ENCODE peak calls at places on chromosomes 3 and 15, in five cellular contexts. One of them, this sample, is unnamed.

GRCh38 chr3:21621396-21621695 is 129.7 kb downstream of the ZNF385D start:
- DNase-seq in WTC11: no peak
- DNase-seq in cardiac muscle cell: no peak
- DNase-seq in neural crest cell: no peak
- DNase-seq in heart left ventricle: no peak
- DNase-seq in this sample: no peak

GRCh38 chr3:196320110-196320509 is 2.1 kb upstream of the DYNLT2B start:
- DNase-seq in cardiac muscle cell: no peak
- DNase-seq in WTC11: no peak
- DNase-seq in heart left ventricle: no peak
- DNase-seq in neural crest cell: no peak
- DNase-seq in this sample: no peak

GRCh38 chr15:62482715-62483429 is 317.8 kb upstream of the C2CD4B start:
- DNase-seq in cardiac muscle cell: peak; percentile 76
- DNase-seq in heart left ventricle: no peak
- DNase-seq in WTC11: peak; percentile 77
- DNase-seq in neural crest cell: peak; percentile 22
- DNase-seq in this sample: no peak

GRCh38 chr15:32718822-32719716 is 1.3 kb downstream of the GREM1 start:
- DNase-seq in WTC11: peak; percentile 40
- DNase-seq in heart left ventricle: no peak
- DNase-seq in neural crest cell: peak; percentile 3
- DNase-seq in cardiac muscle cell: peak; percentile 51
- DNase-seq in this sample: no peak

GRCh38 chr15:74134387-74135027 is 4.1 kb downstream of the ISLR2 start:
- DNase-seq in heart left ventricle: peak; percentile 34
- DNase-seq in WTC11: peak; percentile 84
- DNase-seq in cardiac muscle cell: peak; percentile 78
- DNase-seq in neural crest cell: peak; percentile 62
- DNase-seq in this sample: no peak

GRCh38 chr15:71189723-71190122 is 74.5 kb downstream of the THSD4 start:
- DNase-seq in heart left ventricle: no peak
- DNase-seq in WTC11: no peak
- DNase-seq in cardiac muscle cell: no peak
- DNase-seq in neural crest cell: no peak
- DNase-seq in this sample: no peak

GRCh38 chr3:197458179-197458707 is 97.5 kb downstream of the BDH1 start:
- DNase-seq in neural crest cell: no peak
- DNase-seq in WTC11: no peak
- DNase-seq in heart left ventricle: no peak
- DNase-seq in cardiac muscle cell: no peak
- DNase-seq in this sample: no peak

GRCh38 chr15:54282228-54282836 is 304.1 kb downstream of the UNC13C start:
- DNase-seq in cardiac muscle cell: no peak
- DNase-seq in heart left ventricle: no peak
- DNase-seq in WTC11: peak; percentile 9
- DNase-seq in neural crest cell: no peak
- DNase-seq in this sample: no peak

GRCh38 chr15:41116872-41117242 is 777 bp upstream of the INO80 start:
- DNase-seq in heart left ventricle: no peak
- DNase-seq in neural crest cell: no peak
- DNase-seq in cardiac muscle cell: no peak
- DNase-seq in WTC11: no peak
- DNase-seq in this sample: no peak

GRCh38 chr3:43161684-43162512 is 56.0 kb upstream of the POMGNT2 start:
- DNase-seq in neural crest cell: no peak
- DNase-seq in WTC11: peak; percentile 45
- DNase-seq in cardiac muscle cell: peak; percentile 37
- DNase-seq in heart left ventricle: no peak
- DNase-seq in this sample: no peak

GRCh38 chr3:43198791-43199644 is 87.3 kb upstream of the SNRK start:
- DNase-seq in cardiac muscle cell: no peak
- DNase-seq in heart left ventricle: no peak
- DNase-seq in neural crest cell: no peak
- DNase-seq in WTC11: no peak
- DNase-seq in this sample: no peak

GRCh38 chr15:68633181-68634121 is 54.7 kb downstream of the CORO2B start:
- DNase-seq in neural crest cell: no peak
- DNase-seq in WTC11: no peak
- DNase-seq in cardiac muscle cell: no peak
- DNase-seq in heart left ventricle: no peak
- DNase-seq in this sample: no peak

GRCh38 chr15:49769225-49769624 is 148.4 kb downstream of the DTWD1 start:
- DNase-seq in cardiac muscle cell: no peak
- DNase-seq in neural crest cell: no peak
- DNase-seq in WTC11: no peak
- DNase-seq in heart left ventricle: no peak
- DNase-seq in this sample: no peak

GRCh38 chr3:188486126-188486525 is 332.2 kb downstream of the LPP start:
- DNase-seq in WTC11: no peak
- DNase-seq in heart left ventricle: no peak
- DNase-seq in cardiac muscle cell: no peak
- DNase-seq in neural crest cell: no peak
- DNase-seq in this sample: no peak

GRCh38 chr3:127589600-127590281 is 792 bp downstream of the TPRA1 start:
- DNase-seq in heart left ventricle: no peak
- DNase-seq in cardiac muscle cell: peak; percentile 28
- DNase-seq in WTC11: peak; percentile 33
- DNase-seq in neural crest cell: peak; percentile 36
- DNase-seq in this sample: no peak

GRCh38 chr3:127590282-127590592 is 296 bp downstream of the TPRA1 start:
- DNase-seq in cardiac muscle cell: no peak
- DNase-seq in heart left ventricle: no peak
- DNase-seq in neural crest cell: peak; percentile 23
- DNase-seq in WTC11: no peak
- DNase-seq in this sample: no peak

GRCh38 chr3:127593187-127593586 is 2.7 kb upstream of the TPRA1 start:
- DNase-seq in neural crest cell: no peak
- DNase-seq in heart left ventricle: no peak
- DNase-seq in cardiac muscle cell: no peak
- DNase-seq in WTC11: no peak
- DNase-seq in this sample: no peak

GRCh38 chr3:127588675-127589577 is 1.6 kb downstream of the TPRA1 start:
- DNase-seq in WTC11: no peak
- DNase-seq in heart left ventricle: no peak
- DNase-seq in neural crest cell: no peak
- DNase-seq in cardiac muscle cell: peak; percentile 36
- DNase-seq in this sample: no peak

GRCh38 chr3:127590593-127591477 is at the start of gene TPRA1:
- DNase-seq in neural crest cell: peak; percentile 76
- DNase-seq in WTC11: peak; percentile 79
- DNase-seq in heart left ventricle: peak; percentile 93
- DNase-seq in cardiac muscle cell: peak; percentile 97
- DNase-seq in this sample: peak; percentile 79
- TF ChIP-seq CTCF in neural crest cell: no peak
- TF ChIP-seq CTCF in WTC11: no peak
- TF ChIP-seq CTCF in heart left ventricle: no peak
- TF ChIP-seq CTCF in cardiac muscle cell: no peak
- TF ChIP-seq CTCF in this sample: no peak

DNA sequence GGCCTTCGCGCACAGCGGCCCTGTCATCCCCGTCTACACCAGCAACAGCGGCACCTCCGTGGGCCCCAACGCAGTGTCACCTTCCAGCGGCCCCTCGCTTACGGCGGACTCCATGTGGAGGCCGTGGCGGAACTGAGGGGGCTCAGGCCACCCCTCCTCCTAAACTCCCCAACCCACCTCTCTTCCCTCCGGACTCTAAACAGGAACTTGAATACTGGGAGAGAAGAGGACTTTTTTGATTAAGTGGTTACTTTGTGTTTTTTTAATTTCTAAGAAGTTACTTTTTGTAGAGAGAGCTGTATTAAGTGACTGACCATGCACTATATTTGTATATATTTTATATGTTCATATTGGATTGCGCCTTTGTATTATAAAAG is 2.1 kb downstream of the HES1 start:
- DNase-seq in WTC11: no peak
- DNase-seq in heart left ventricle: no peak
- DNase-seq in neural crest cell: no peak
- DNase-seq in cardiac muscle cell: no peak
- DNase-seq in this sample: no peak
- TF ChIP-seq CTCF in WTC11: no peak
- TF ChIP-seq CTCF in heart left ventricle: no peak
- TF ChIP-seq CTCF in neural crest cell: peak; percentile 15
- TF ChIP-seq CTCF in cardiac muscle cell: no peak
- TF ChIP-seq CTCF in this sample: no peak

DNA sequence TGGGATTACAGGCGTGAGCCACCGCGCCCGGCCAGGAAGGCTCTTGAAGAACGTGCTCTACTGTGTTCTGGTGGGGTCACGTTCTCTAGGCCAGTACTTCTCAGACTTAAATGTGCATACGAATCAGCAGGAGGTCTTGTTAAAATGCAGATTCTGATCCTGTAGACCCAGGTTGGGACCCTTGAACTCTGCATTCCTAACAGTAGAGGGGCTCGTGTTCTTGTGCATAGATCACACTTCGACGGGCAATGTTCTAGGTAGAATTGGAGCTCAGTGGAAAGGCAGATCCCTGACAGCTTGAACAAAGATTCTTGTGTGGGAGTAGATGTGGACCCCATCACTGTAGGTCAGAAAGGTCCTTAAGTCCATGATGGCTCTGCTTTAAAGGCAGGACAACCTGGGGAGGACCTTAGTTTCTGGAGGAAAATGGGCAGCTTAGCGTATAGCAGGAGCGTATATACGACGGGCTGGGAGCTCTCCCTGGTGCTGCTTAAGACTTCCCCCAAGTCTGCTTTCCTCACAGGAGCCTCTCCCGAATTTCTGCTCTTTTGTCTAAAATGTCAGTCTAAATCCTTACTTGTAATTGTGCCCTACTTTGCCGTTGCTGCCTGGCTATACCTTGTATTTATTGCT is 16.9 kb upstream of the FAM81A start:
- DNase-seq in WTC11: peak; percentile 36
- DNase-seq in cardiac muscle cell: peak; percentile 71
- DNase-seq in neural crest cell: no peak
- DNase-seq in heart left ventricle: no peak
- DNase-seq in this sample: peak; percentile 48
- TF ChIP-seq CTCF in WTC11: no peak
- TF ChIP-seq CTCF in cardiac muscle cell: no peak
- TF ChIP-seq CTCF in neural crest cell: peak; percentile 20
- TF ChIP-seq CTCF in heart left ventricle: no peak
- TF ChIP-seq CTCF in this sample: no peak

GRCh38 chr3:53375019-53375418 is 27.7 kb upstream of the DCP1A start:
- DNase-seq in heart left ventricle: peak; percentile 11
- DNase-seq in neural crest cell: peak; percentile 79
- DNase-seq in cardiac muscle cell: peak; percentile 75
- DNase-seq in WTC11: peak; percentile 87
- DNase-seq in this sample: peak; percentile 72
- TF ChIP-seq CTCF in heart left ventricle: peak; percentile 60
- TF ChIP-seq CTCF in neural crest cell: peak; percentile 91
- TF ChIP-seq CTCF in cardiac muscle cell: peak; percentile 68
- TF ChIP-seq CTCF in WTC11: peak; percentile 92
- TF ChIP-seq CTCF in this sample: peak; percentile 57

GRCh38 chr15:42159381-42160015 is 3.1 kb upstream of the PLA2G4F start:
- DNase-seq in neural crest cell: no peak
- DNase-seq in WTC11: no peak
- DNase-seq in heart left ventricle: peak; percentile 67
- DNase-seq in cardiac muscle cell: peak; percentile 53
- DNase-seq in this sample: no peak
- TF ChIP-seq CTCF in neural crest cell: no peak
- TF ChIP-seq CTCF in WTC11: no peak
- TF ChIP-seq CTCF in heart left ventricle: no peak
- TF ChIP-seq CTCF in cardiac muscle cell: no peak
- TF ChIP-seq CTCF in this sample: no peak